ENCODE peak calls at places on chromosomes 2 and 18, in four cellular contexts. K, U, Z and M are unnamed samples. For H3K4me1, the result is how much of the 10 kb centered on the place peaks cover.

GRCh38 chr2:98444436-98445166 is at the start of gene INPP4A:
- DNase-seq in K (peak), U (peak), Z (peak), M (peak)

GRCh38 chr2:239381709-239382134 is 19.1 kb downstream of the HDAC4 start:
- DNase-seq in K (no peak), U (peak), Z (no peak), M (no peak)

GRCh38 chr18:56374005-56374655 is 264.3 kb downstream of the TXNL1 start:
- DNase-seq in K (no peak), U (no peak), Z (no peak), M (no peak)

GRCh38 chr18:11909597-11910026 is 1.5 kb upstream of the MPPE1 start:
- DNase-seq in K (no peak), U (no peak), Z (no peak), M (no peak)

GRCh38 chr2:233974530-233975071 is 57.4 kb downstream of the TRPM8 start:
- DNase-seq in K (peak), U (no peak), Z (no peak), M (peak)

GRCh38 chr18:22172594-22173049 is 3.2 kb downstream of the GATA6 start:
- DNase-seq in K (no peak), U (no peak), Z (no peak), M (peak)

GRCh38 chr2:185854910-185855309 is 116.3 kb downstream of the FSIP2 start:
- DNase-seq in K (no peak), U (no peak), Z (no peak), M (no peak)

GRCh38 chr2:143026411-143027054 is 102.7 kb upstream of the ARHGAP15 start:
- DNase-seq in K (no peak), U (peak), Z (no peak), M (peak)

GRCh38 chr18:59266019-59266369 is 7.3 kb downstream of the RAX start:
- DNase-seq in K (no peak), U (peak), Z (no peak), M (no peak)

GRCh38 chr2:127422631-127423475 is 4.6 kb downstream of the PROC start:
- DNase-seq in K (no peak), U (peak), Z (no peak), M (no peak)

GRCh38 chr2:222298311-222299150 is at the start of gene PAX3:
- DNase-seq in K (no peak), U (peak), Z (no peak), M (no peak)

GRCh38 chr2:85503611-85504433 is 35.1 kb upstream of the MAT2A start:
- DNase-seq in K (no peak), U (no peak), Z (no peak), M (no peak)

GRCh38 chr2:37418956-37419355 is 74.5 kb downstream of the QPCT start:
- DNase-seq in K (no peak), U (no peak), Z (no peak), M (no peak)

GRCh38 chr18:72155327-72155726 is 388.8 kb downstream of the CBLN2 start:
- DNase-seq in K (no peak), U (no peak), Z (no peak), M (no peak)

GRCh38 chr2:145235312-145235711 is 715.4 kb upstream of the ZEB2 start:
- DNase-seq in K (no peak), U (no peak), Z (no peak), M (no peak)

GRCh38 chr2:172252154-172252553 is 149.5 kb upstream of the DLX2 start:
- DNase-seq in K (no peak), U (no peak), Z (peak), M (no peak)

GRCh38 chr2:88329815-88330603 is 122.5 kb downstream of the FOXI3 start:
- DNase-seq in K (peak), U (peak), Z (no peak), M (peak)
- H3K27ac ChIP-seq in K (peak), U (peak), Z (no peak), M (no peak)

GRCh38 chr2:238299803-238300202 is 11.4 kb upstream of the PER2 start:
- DNase-seq in K (no peak), U (no peak), Z (no peak), M (no peak)
- TF ChIP-seq CTCF in K (no peak), U (no peak), Z (no peak), M (no peak)

GRCh38 chr2:216698895-216699294 is 3.5 kb upstream of the IGFBP5 start:
- DNase-seq in K (peak), U (peak), Z (no peak), M (peak)

GRCh38 chr2:216695401-216695821 is at the start of gene IGFBP5:
- DNase-seq in K (no peak), U (peak), Z (peak), M (peak)

GRCh38 chr2:216698291-216698690 is 2.9 kb upstream of the IGFBP5 start:
- DNase-seq in K (no peak), U (no peak), Z (no peak), M (no peak)

GRCh38 chr2:216696321-216696720 is 972 bp upstream of the IGFBP5 start:
- DNase-seq in K (no peak), U (no peak), Z (no peak), M (no peak)

GRCh38 chr2:216696751-216697560 is 1.6 kb upstream of the IGFBP5 start:
- DNase-seq in K (peak), U (peak), Z (no peak), M (peak)
- H3K4me1 ChIP-seq in K (under half), U (under half), Z (half or more), M (under half)

GRCh38 chr2:64204006-64204632 is 59.9 kb upstream of the PELI1 start:
- DNase-seq in K (no peak), U (peak), Z (peak), M (peak)
- H3K27ac ChIP-seq in K (no peak), U (peak), Z (peak), M (no peak)

DNA sequence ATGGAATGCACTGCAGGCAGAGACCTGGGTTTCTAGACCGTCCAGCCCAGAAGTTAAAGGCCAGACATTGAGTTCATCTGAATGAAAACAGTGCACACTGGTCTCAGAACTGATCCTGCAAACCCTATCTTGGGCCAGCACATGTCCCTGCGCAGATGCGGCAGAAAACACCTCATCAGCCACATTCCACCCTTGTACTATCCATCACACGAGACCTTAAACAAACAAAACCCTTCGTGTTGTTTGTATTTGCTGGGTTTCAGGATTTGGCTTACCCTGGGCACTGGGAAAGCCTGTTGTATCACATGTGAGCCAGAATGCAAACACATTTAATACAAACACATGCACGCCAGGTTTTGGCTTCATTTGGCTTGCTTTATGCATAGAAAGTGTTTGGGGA is 12.5 kb downstream of the WIPF1 start:
- DNase-seq in K (no peak), U (no peak), Z (no peak), M (no peak)
- TF ChIP-seq CTCF in K (no peak), U (no peak), Z (no peak), M (no peak)

GRCh38 chr2:237670641-237671040 is 43.3 kb downstream of the LRRFIP1 start:
- DNase-seq in K (no peak), U (no peak), Z (no peak), M (peak)

GRCh38 chr2:237674731-237675276 is 47.4 kb downstream of the LRRFIP1 start:
- DNase-seq in K (no peak), U (peak), Z (peak), M (peak)

GRCh38 chr2:237671466-237672173 is 44.2 kb downstream of the LRRFIP1 start:
- DNase-seq in K (no peak), U (no peak), Z (no peak), M (no peak)

GRCh38 chr2:237673130-237673921 is 45.9 kb downstream of the LRRFIP1 start:
- DNase-seq in K (peak), U (peak), Z (peak), M (peak)

GRCh38 chr2:237672731-237673129 is 45.3 kb downstream of the LRRFIP1 start:
- DNase-seq in K (no peak), U (no peak), Z (no peak), M (no peak)
- H3K4me1 ChIP-seq in K (under half), U (under half), Z (half or more), M (under half)

GRCh38 chr2:53033416-53033815 is 734.2 kb upstream of the CHAC2 start:
- DNase-seq in K (no peak), U (peak), Z (no peak), M (no peak)

GRCh38 chr2:53028746-53029423 is 738.7 kb upstream of the CHAC2 start:
- DNase-seq in K (no peak), U (peak), Z (no peak), M (no peak)

DNA sequence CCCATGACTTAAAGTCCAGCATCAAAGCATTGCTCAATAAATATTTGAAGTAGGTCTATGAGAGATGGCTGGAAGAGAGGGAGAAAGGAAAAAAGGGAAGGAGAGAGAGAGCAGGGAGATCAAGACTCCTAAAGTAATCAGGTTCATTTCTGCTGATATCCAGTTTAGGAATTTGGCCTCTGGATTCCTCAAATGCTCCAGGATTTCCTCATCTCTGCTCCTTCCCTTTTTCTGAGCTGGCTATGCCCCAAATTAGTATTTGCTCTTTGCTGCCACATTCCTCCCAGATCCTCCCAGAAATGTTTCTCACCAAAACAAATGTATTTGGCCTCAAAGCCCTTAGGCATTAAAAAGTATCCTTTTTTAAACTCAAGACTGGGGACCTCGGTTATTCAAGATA is 739.3 kb upstream of the CHAC2 start:
- DNase-seq in K (no peak), U (peak), Z (no peak), M (peak)
- H3K27ac ChIP-seq in K (no peak), U (no peak), Z (no peak), M (no peak)

GRCh38 chr2:156219491-156220100 is 112.9 kb downstream of the NR4A2 start:
- DNase-seq in K (no peak), U (no peak), Z (no peak), M (no peak)

GRCh38 chr2:156211318-156211717 is 121.2 kb downstream of the NR4A2 start:
- DNase-seq in K (no peak), U (no peak), Z (no peak), M (no peak)

DNA sequence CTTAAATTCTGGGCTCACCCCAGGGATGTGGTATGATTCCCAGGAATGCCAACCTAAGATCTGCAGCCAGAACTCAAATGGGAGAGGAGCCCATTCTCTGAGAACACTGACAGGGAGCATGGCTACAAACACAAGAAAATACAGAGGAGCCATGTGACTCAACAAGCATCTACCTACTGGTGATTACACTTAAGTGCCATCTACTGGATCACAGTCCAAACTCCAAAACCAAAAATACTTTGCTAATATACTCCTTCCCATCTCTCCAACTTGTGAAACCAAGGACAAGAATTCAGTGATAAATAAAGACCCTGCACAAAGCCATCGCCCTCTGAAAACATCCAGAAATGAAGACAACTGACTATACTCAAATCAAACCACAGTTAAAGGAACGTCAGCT is 116.9 kb downstream of the NR4A2 start:
- DNase-seq in K (no peak), U (no peak), Z (no peak), M (no peak)
- TF ChIP-seq CTCF in K (no peak), U (no peak), Z (no peak), M (no peak)

DNA sequence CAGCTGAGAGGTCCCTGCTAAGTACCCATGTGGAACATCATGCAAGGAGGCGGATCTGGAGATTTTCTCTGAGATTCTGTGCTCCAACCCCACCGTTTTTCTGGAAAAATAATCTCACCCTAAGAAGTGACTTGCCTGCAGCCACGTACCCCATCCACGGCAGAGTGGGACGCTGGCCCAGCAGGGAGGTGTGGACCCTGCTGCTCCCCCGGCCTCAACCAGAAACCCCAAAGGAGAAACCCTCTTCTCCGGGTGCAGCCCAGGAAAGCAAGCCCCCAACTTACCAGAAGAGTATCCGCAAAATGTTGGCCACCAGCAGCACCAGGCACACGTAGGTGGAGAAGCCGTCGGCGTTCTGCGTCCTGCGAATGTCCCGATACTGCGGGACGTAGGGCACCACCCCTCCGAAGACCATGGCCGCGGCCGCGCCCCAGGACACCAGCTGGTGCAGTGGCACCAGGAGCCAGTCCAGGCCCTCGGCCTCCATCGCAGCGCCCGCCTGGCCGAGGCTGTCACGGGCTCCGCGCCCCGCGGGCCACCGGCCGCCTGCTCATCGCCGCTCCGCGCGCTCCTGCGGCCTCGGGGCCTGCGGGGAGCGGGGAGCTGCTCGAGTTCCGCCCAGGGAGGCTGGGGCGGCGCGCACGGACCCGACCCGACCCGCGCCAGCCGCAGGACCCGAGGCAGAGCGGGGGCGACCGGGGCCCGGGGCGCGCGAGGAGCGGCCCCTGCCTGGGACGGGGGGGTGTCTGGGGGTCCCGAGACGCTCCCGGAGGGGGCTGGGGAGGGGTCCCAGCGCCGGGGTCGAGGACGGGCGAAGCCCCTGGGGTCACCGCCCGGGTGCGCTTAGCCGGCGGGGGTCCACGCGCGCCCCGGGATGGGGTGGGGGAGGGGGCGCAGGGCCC is 762 bp downstream of the SLC66A2 start:
- DNase-seq in K (no peak), U (peak), Z (no peak), M (peak)
- H3K4me1 ChIP-seq in K (under half), U (under half), Z (half or more), M (under half)